ENCODE peak calls at places on chromosome 20, in four cellular contexts. Y is NK-92 treated with Interleukin-12 subunit alpha and Interleukin-12 subunit beta, amount 100 ng/mL, for 24 hours; J is AG20443; B is colonic mucosa. H is an unnamed sample.

GRCh38 chr20:59743767-59744485 is 139.6 kb downstream of the PHACTR3 start:
- DNase-seq in J (peak), B (peak), Y (peak), H (no peak)

GRCh38 chr20:59010995-59011873 is 4.2 kb upstream of the CTSZ start:
- DNase-seq in Y (no peak), B (no peak), J (peak), H (no peak)

GRCh38 chr20:50627747-50628146 is 63.6 kb downstream of the RIPOR3 start:
- DNase-seq in J (no peak), Y (no peak), B (no peak), H (no peak)

GRCh38 chr20:13333793-13334192 is 112.7 kb downstream of the ISM1 start:
- DNase-seq in Y (no peak), J (no peak), B (peak), H (no peak)

GRCh38 chr20:23092409-23092756 is 6.3 kb upstream of the CD93 start:
- DNase-seq in J (no peak), Y (no peak), B (no peak), H (no peak)

GRCh38 chr20:44166008-44166407 is 21.0 kb downstream of the JPH2 start:
- DNase-seq in J (peak), B (no peak), Y (no peak), H (no peak)

GRCh38 chr20:63286781-63287696 is 5.9 kb upstream of the COL20A1 start:
- DNase-seq in J (no peak), B (no peak), Y (no peak), H (no peak)

GRCh38 chr20:64065973-64066341 is 3.0 kb downstream of the TCEA2 start:
- DNase-seq in J (peak), B (no peak), Y (peak), H (no peak)

GRCh38 chr20:19964289-19965263 is 52.6 kb upstream of the NAA20 start:
- DNase-seq in Y (no peak), J (peak), B (peak), H (peak)

GRCh38 chr20:24765316-24766142 is 183.5 kb upstream of the CST7 start:
- DNase-seq in Y (no peak), J (no peak), B (no peak), H (peak)

GRCh38 chr20:11261533-11262000 is 587.8 kb upstream of the JAG1 start:
- DNase-seq in J (peak), Y (peak), B (no peak), H (no peak)

GRCh38 chr20:59518881-59519706 is 85.2 kb upstream of the PHACTR3 start:
- DNase-seq in Y (no peak), J (peak), B (peak), H (no peak)

GRCh38 chr20:49372095-49372734 is 94.4 kb upstream of the ZNFX1 start:
- DNase-seq in Y (no peak), B (no peak), J (no peak), H (no peak)

GRCh38 chr20:35467339-35468224 is 12.2 kb downstream of the CEP250 start:
- DNase-seq in B (no peak), Y (no peak), J (no peak), H (peak)

GRCh38 chr20:41276317-41276751 is 41.2 kb downstream of the ZHX3 start:
- DNase-seq in B (no peak), Y (no peak), J (peak), H (peak)

GRCh38 chr20:23697947-23698346 is 9.1 kb upstream of the CST4 start:
- DNase-seq in B (no peak), Y (no peak), J (no peak), H (no peak)

GRCh38 chr20:44111712-44112335 is 75.2 kb downstream of the JPH2 start:
- DNase-seq in Y (no peak), B (no peak), J (peak), H (no peak)

H was measured in ovary.